ENCODE peak calls at places on chromosomes 12 and 14, in eight cellular contexts. G is fibroblast of lung, Q is B cell, U is pancreas, T is cardiac muscle cell, J is endothelial cell, A is choroid plexus epithelial cell, X is BE2C. C is an unnamed sample.

GRCh38 chr12:4392223-4392742 is 12.8 kb upstream of the FGF23 start:
- DNase-seq in U (no peak), T (peak), A (no peak), X (no peak), Q (no peak), J (no peak), G (no peak), C (no peak)

GRCh38 chr14:20969336-20969735 is 14.0 kb downstream of the RNASE2 start:
- DNase-seq in J (no peak), G (no peak), U (no peak), Q (no peak), T (no peak), A (no peak), X (no peak), C (no peak)

GRCh38 chr12:28346567-28346966 is 156.3 kb downstream of the CCDC91 start:
- DNase-seq in U (no peak), T (no peak), Q (no peak), X (no peak), A (no peak), J (no peak), G (no peak), C (no peak)

GRCh38 chr12:52396656-52397055 is 9.5 kb downstream of the KRT82 start:
- DNase-seq in X (no peak), J (no peak), A (no peak), T (no peak), G (no peak), Q (no peak), U (no peak), C (no peak)

GRCh38 chr14:56650075-56650474 is 70.5 kb downstream of the TMEM260 start:
- DNase-seq in Q (no peak), A (no peak), G (no peak), U (no peak), J (no peak), T (no peak), X (no peak), C (no peak)

GRCh38 chr12:23729354-23729753 is 220.1 kb downstream of the SOX5 start:
- DNase-seq in Q (no peak), T (no peak), U (no peak), A (peak), G (peak), X (no peak), J (no peak), C (no peak)

GRCh38 chr14:63493246-63493645 is 49.9 kb downstream of the PPP2R5E start:
- DNase-seq in A (peak), X (peak), U (no peak), Q (no peak), G (peak), T (peak), J (no peak), C (no peak)

GRCh38 chr14:99605299-99605961 is 1.4 kb upstream of the CCDC85C start:
- DNase-seq in T (peak), G (peak), U (peak), J (peak), X (peak), Q (peak), A (peak), C (peak)

GRCh38 chr12:57240069-57240921 is 10.7 kb downstream of the STAC3 start:
- DNase-seq in G (peak), X (peak), A (peak), J (no peak), Q (peak), U (peak), T (peak), C (peak)

GRCh38 chr12:45234134-45234865 is 18.4 kb downstream of the ANO6 start:
- DNase-seq in X (peak), Q (no peak), J (peak), U (peak), G (peak), A (peak), T (peak), C (no peak)

GRCh38 chr14:86055512-86055911 is 525.6 kb downstream of the FLRT2 start:
- DNase-seq in X (no peak), J (no peak), U (no peak), A (peak), Q (no peak), G (peak), T (no peak), C (no peak)

GRCh38 chr12:114690267-114691135 is 6.5 kb upstream of the TBX3 start:
- DNase-seq in J (no peak), T (no peak), X (no peak), U (no peak), A (no peak), G (no peak), Q (no peak), C (no peak)

GRCh38 chr14:24139272-24139934 is 2.0 kb downstream of the EMC9 start:
- DNase-seq in U (no peak), Q (no peak), A (no peak), X (no peak), G (no peak), J (no peak), T (no peak), C (no peak)

GRCh38 chr14:50018236-50019210 is 97.8 kb downstream of the VCPKMT start:
- DNase-seq in A (peak), T (no peak), U (peak), X (no peak), J (no peak), Q (no peak), G (peak), C (no peak)

GRCh38 chr12:22658214-22658613 is 33.2 kb downstream of the ETNK1 start:
- DNase-seq in A (peak), T (no peak), U (no peak), X (no peak), Q (no peak), J (no peak), G (peak), C (no peak)

GRCh38 chr14:35808076-35808657 is 928 bp downstream of the RALGAPA1 start:
- DNase-seq in X (no peak), T (no peak), Q (no peak), U (no peak), J (no peak), A (peak), G (peak), C (no peak)

GRCh38 chr12:46959484-46959883 is 119.9 kb upstream of the PCED1B start:
- DNase-seq in Q (no peak), T (no peak), J (no peak), G (peak), U (no peak), X (no peak), A (peak), C (no peak)
- TF ChIP-seq CTCF in Q (no peak), T (no peak), J (no peak), G (no peak), U (no peak), X (no peak), A (no peak), C (no peak)

GRCh38 chr12:10722502-10722904 is 620 bp downstream of the YBX3 start:
- DNase-seq in T (peak), Q (peak), G (peak), J (peak), X (no peak), U (peak), A (peak), C (peak)
- TF ChIP-seq CTCF in T (peak), Q (no peak), G (peak), J (no peak), X (no peak), U (no peak), A (peak), C (no peak)

GRCh38 chr12:10750385-10750727 is 27.2 kb upstream of the YBX3 start:
- DNase-seq in X (no peak), A (no peak), J (no peak), Q (no peak), U (no peak), G (no peak), T (no peak), C (no peak)
- TF ChIP-seq CTCF in X (no peak), A (no peak), J (peak), Q (peak), U (no peak), G (no peak), T (no peak), C (no peak)

GRCh38 chr12:2897418-2897817 is 6.7 kb downstream of the TULP3 start:
- DNase-seq in T (no peak), G (no peak), Q (no peak), A (no peak), U (no peak), J (no peak), X (no peak), C (no peak)

GRCh38 chr12:2895511-2895910 is 4.8 kb downstream of the TULP3 start:
- DNase-seq in X (no peak), T (no peak), U (no peak), Q (no peak), A (peak), J (no peak), G (no peak), C (no peak)

GRCh38 chr12:2893007-2893406 is 2.3 kb downstream of the TULP3 start:
- DNase-seq in J (no peak), G (peak), Q (no peak), X (no peak), A (peak), T (no peak), U (no peak), C (no peak)

GRCh38 chr12:2892246-2892645 is 1.6 kb downstream of the TULP3 start:
- DNase-seq in T (no peak), J (no peak), X (no peak), G (peak), U (no peak), A (no peak), Q (no peak), C (no peak)

DNA sequence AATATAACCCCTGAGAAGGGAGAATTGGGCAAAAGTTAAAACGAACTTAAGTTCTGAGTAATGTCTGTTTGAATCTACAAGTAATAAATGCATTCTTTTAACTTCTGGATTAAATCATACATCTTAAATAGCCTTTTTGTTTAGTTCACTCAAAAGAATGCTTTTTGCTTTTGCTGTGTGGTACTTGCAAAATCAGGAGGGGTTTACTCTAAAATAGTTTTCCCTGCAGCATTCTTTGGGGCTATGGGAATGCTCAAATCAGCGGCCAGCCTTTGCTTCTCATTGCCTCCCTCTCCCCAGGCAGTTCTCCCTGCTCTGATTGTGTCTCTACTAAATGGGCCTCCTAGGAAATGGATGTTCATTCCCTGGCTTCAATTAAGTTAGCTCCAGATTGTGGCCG is 4.3 kb downstream of the TULP3 start:
- DNase-seq in G (peak), X (no peak), T (no peak), U (no peak), Q (no peak), J (no peak), A (no peak), C (no peak)
- TF ChIP-seq CTCF in G (no peak), X (no peak), T (no peak), U (no peak), Q (no peak), J (no peak), A (no peak), C (no peak)

GRCh38 chr14:97177016-97177415 is 379.8 kb downstream of the VRK1 start:
- DNase-seq in X (peak), U (no peak), A (no peak), G (peak), T (peak), J (peak), Q (no peak), C (no peak)
- TF ChIP-seq CTCF in X (peak), U (no peak), A (no peak), G (no peak), T (no peak), J (no peak), Q (no peak), C (no peak)